ENCODE peak calls at places on chromosomes 11 and 22, in six cellular contexts. One of them, this sample, is unnamed.

GRCh38 chr11:124538019-124538418 is 5.4 kb downstream of the OR8B12 start:
- DNase-seq in adipocyte: peak
- DNase-seq in foreskin fibroblast: no peak
- DNase-seq in GM12865: no peak
- DNase-seq in psoas muscle: no peak
- DNase-seq in astrocyte of the cerebellum: peak
- DNase-seq in this sample: no peak

GRCh38 chr11:114162719-114163123 is 103.2 kb downstream of the ZBTB16 start:
- DNase-seq in adipocyte: peak
- DNase-seq in foreskin fibroblast: peak
- DNase-seq in GM12865: no peak
- DNase-seq in psoas muscle: peak
- DNase-seq in astrocyte of the cerebellum: peak
- DNase-seq in this sample: peak

GRCh38 chr22:17803871-17804270 is 29.6 kb upstream of the BID start:
- DNase-seq in adipocyte: no peak
- DNase-seq in foreskin fibroblast: no peak
- DNase-seq in GM12865: no peak
- DNase-seq in psoas muscle: no peak
- DNase-seq in astrocyte of the cerebellum: no peak
- DNase-seq in this sample: no peak

GRCh38 chr11:12174145-12175143 is 64.1 kb downstream of the MICAL2 start:
- DNase-seq in adipocyte: peak
- DNase-seq in foreskin fibroblast: peak
- DNase-seq in GM12865: peak
- DNase-seq in psoas muscle: no peak
- DNase-seq in astrocyte of the cerebellum: no peak
- DNase-seq in this sample: no peak

GRCh38 chr22:43723816-43724215 is 88.3 kb downstream of the EFCAB6 start:
- DNase-seq in adipocyte: peak
- DNase-seq in foreskin fibroblast: no peak
- DNase-seq in GM12865: no peak
- DNase-seq in psoas muscle: no peak
- DNase-seq in astrocyte of the cerebellum: peak
- DNase-seq in this sample: no peak

GRCh38 chr11:73237471-73238290 is 19.6 kb downstream of the P2RY2 start:
- DNase-seq in adipocyte: no peak
- DNase-seq in foreskin fibroblast: peak
- DNase-seq in GM12865: no peak
- DNase-seq in psoas muscle: peak
- DNase-seq in astrocyte of the cerebellum: no peak
- DNase-seq in this sample: no peak

GRCh38 chr11:110049501-110050200 is 43.5 kb upstream of the ZC3H12C start:
- DNase-seq in adipocyte: no peak
- DNase-seq in foreskin fibroblast: no peak
- DNase-seq in GM12865: no peak
- DNase-seq in psoas muscle: no peak
- DNase-seq in astrocyte of the cerebellum: no peak
- DNase-seq in this sample: no peak

GRCh38 chr11:74162688-74163467 is 7.9 kb downstream of the C2CD3 start:
- DNase-seq in adipocyte: no peak
- DNase-seq in foreskin fibroblast: no peak
- DNase-seq in GM12865: peak
- DNase-seq in psoas muscle: no peak
- DNase-seq in astrocyte of the cerebellum: no peak
- DNase-seq in this sample: no peak

GRCh38 chr22:49960967-49961600 is 512 bp downstream of the PIM3 start:
- DNase-seq in adipocyte: peak
- DNase-seq in foreskin fibroblast: peak
- DNase-seq in GM12865: peak
- DNase-seq in psoas muscle: peak
- DNase-seq in astrocyte of the cerebellum: no peak
- DNase-seq in this sample: peak

GRCh38 chr11:27456140-27456801 is 16.3 kb downstream of the LGR4 start:
- DNase-seq in adipocyte: peak
- DNase-seq in foreskin fibroblast: peak
- DNase-seq in GM12865: no peak
- DNase-seq in psoas muscle: no peak
- DNase-seq in astrocyte of the cerebellum: no peak
- DNase-seq in this sample: no peak

GRCh38 chr11:73121692-73122091 is 20.4 kb downstream of the FCHSD2 start:
- DNase-seq in adipocyte: peak
- DNase-seq in foreskin fibroblast: peak
- DNase-seq in GM12865: no peak
- DNase-seq in psoas muscle: no peak
- DNase-seq in astrocyte of the cerebellum: no peak
- DNase-seq in this sample: no peak

GRCh38 chr11:1033016-1033798 is 3.3 kb downstream of the MUC6 start:
- DNase-seq in adipocyte: no peak
- DNase-seq in foreskin fibroblast: no peak
- DNase-seq in GM12865: no peak
- DNase-seq in psoas muscle: no peak
- DNase-seq in astrocyte of the cerebellum: no peak
- DNase-seq in this sample: peak

GRCh38 chr22:45970709-45971388 is 6.1 kb downstream of the WNT7B start:
- DNase-seq in adipocyte: peak
- DNase-seq in foreskin fibroblast: peak
- DNase-seq in GM12865: no peak
- DNase-seq in psoas muscle: no peak
- DNase-seq in astrocyte of the cerebellum: no peak
- DNase-seq in this sample: no peak

GRCh38 chr11:69319255-69320106 is 25.5 kb downstream of the MYEOV start:
- DNase-seq in adipocyte: no peak
- DNase-seq in foreskin fibroblast: no peak
- DNase-seq in GM12865: no peak
- DNase-seq in psoas muscle: no peak
- DNase-seq in astrocyte of the cerebellum: no peak
- DNase-seq in this sample: no peak
- H3K4me3 ChIP-seq in adipocyte: no peak
- H3K4me3 ChIP-seq in foreskin fibroblast: no peak
- H3K4me3 ChIP-seq in GM12865: no peak
- H3K4me3 ChIP-seq in psoas muscle: no peak
- H3K4me3 ChIP-seq in astrocyte of the cerebellum: no peak
- H3K4me3 ChIP-seq in this sample: no peak

GRCh38 chr11:95922099-95922498 is 1.8 kb downstream of the MTMR2 start:
- DNase-seq in adipocyte: peak
- DNase-seq in foreskin fibroblast: peak
- DNase-seq in GM12865: no peak
- DNase-seq in psoas muscle: no peak
- DNase-seq in astrocyte of the cerebellum: no peak
- DNase-seq in this sample: no peak
- H3K4me3 ChIP-seq in adipocyte: peak
- H3K4me3 ChIP-seq in foreskin fibroblast: peak
- H3K4me3 ChIP-seq in GM12865: no peak
- H3K4me3 ChIP-seq in psoas muscle: peak
- H3K4me3 ChIP-seq in astrocyte of the cerebellum: no peak
- H3K4me3 ChIP-seq in this sample: no peak

DNA sequence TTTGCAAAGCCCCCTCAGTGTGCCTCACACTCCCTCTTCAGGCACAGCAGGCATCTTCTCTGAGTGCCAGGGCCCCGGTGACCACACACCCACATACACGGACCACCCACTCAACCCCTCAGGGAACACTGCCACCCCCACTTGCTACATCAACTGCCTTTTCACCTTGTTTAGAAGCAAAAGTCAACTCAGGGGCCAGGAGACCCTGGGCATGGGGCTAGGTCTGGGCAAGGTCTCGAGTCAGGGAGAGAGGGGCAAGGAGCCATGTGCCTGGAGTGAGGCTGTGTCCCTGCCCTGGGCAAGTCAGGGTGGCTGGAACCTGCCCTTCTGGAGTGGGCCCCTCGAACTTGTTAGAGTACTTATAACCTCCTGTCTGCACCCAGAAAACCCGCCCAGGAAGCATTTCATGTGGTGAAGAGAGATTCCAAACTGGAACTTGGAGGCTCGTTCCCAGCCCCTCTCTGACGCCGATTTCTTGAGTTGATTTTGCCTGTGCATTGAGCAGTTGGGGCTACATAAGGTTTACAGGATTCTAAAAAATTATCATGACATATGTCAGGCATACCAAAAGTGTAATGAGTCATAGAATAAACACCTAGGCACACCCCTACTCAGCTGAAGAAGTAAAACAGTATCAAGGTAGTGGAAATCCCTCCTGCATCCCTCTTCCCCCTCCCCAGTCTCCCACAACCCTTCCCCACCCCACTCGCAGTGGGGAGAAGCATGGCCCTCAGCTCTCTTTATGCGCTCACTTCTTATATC is 74.3 kb downstream of the MYEOV start:
- DNase-seq in adipocyte: no peak
- DNase-seq in foreskin fibroblast: no peak
- DNase-seq in GM12865: no peak
- DNase-seq in psoas muscle: no peak
- DNase-seq in astrocyte of the cerebellum: no peak
- DNase-seq in this sample: no peak
- H3K4me3 ChIP-seq in adipocyte: no peak
- H3K4me3 ChIP-seq in foreskin fibroblast: no peak
- H3K4me3 ChIP-seq in GM12865: no peak
- H3K4me3 ChIP-seq in psoas muscle: no peak
- H3K4me3 ChIP-seq in astrocyte of the cerebellum: no peak
- H3K4me3 ChIP-seq in this sample: no peak

GRCh38 chr11:79438631-79439429 is 2.0 kb downstream of the TENM4 start:
- DNase-seq in adipocyte: peak
- DNase-seq in foreskin fibroblast: peak
- DNase-seq in GM12865: no peak
- DNase-seq in psoas muscle: no peak
- DNase-seq in astrocyte of the cerebellum: no peak
- DNase-seq in this sample: no peak
- H3K4me3 ChIP-seq in adipocyte: peak
- H3K4me3 ChIP-seq in foreskin fibroblast: peak
- H3K4me3 ChIP-seq in GM12865: no peak
- H3K4me3 ChIP-seq in psoas muscle: peak
- H3K4me3 ChIP-seq in astrocyte of the cerebellum: peak
- H3K4me3 ChIP-seq in this sample: no peak